ENCODE peak calls at places on chromosomes 5 and 9, in nine cellular contexts. One of them, this sample, is unnamed.
A peak's percentile ranks its signal among the peaks of the same experiment; 100 is the strongest.

GRCh38 chr5:113022661-113023060 is 46.1 kb downstream of the DCP2 start:
- DNase-seq in neural progenitor cell: no peak
- DNase-seq in SK-N-SH: no peak
- DNase-seq in OCI-LY7: peak; percentile 73
- DNase-seq in HCT116: no peak
- DNase-seq in MM.1S: peak; percentile 90
- DNase-seq in GM23248: no peak
- DNase-seq in PC-3: peak; percentile 58
- DNase-seq in GM23338: no peak
- DNase-seq in this sample: no peak

GRCh38 chr5:157778121-157778805 is 34.8 kb downstream of the LSM11 start:
- DNase-seq in GM23248: peak; percentile 30
- DNase-seq in GM23338: no peak
- DNase-seq in HCT116: peak; percentile 87
- DNase-seq in SK-N-SH: peak; percentile 43
- DNase-seq in MM.1S: no peak
- DNase-seq in PC-3: peak; percentile 71
- DNase-seq in neural progenitor cell: no peak
- DNase-seq in OCI-LY7: no peak
- DNase-seq in this sample: peak; percentile 19

GRCh38 chr5:67173959-67174358 is 22.6 kb downstream of the CD180 start:
- DNase-seq in HCT116: no peak
- DNase-seq in MM.1S: no peak
- DNase-seq in OCI-LY7: no peak
- DNase-seq in PC-3: no peak
- DNase-seq in GM23248: peak; percentile 15
- DNase-seq in neural progenitor cell: no peak
- DNase-seq in GM23338: no peak
- DNase-seq in SK-N-SH: no peak
- DNase-seq in this sample: no peak

GRCh38 chr9:21967169-21967568 is 27.0 kb downstream of the CDKN2A start:
- DNase-seq in OCI-LY7: no peak
- DNase-seq in neural progenitor cell: peak; percentile 37
- DNase-seq in HCT116: no peak
- DNase-seq in PC-3: no peak
- DNase-seq in GM23248: no peak
- DNase-seq in GM23338: peak; percentile 55
- DNase-seq in MM.1S: no peak
- DNase-seq in SK-N-SH: no peak
- DNase-seq in this sample: no peak

GRCh38 chr5:176542596-176543427 is 5.6 kb upstream of the RNF44 start:
- DNase-seq in GM23338: peak; percentile 75
- DNase-seq in GM23248: peak; percentile 53
- DNase-seq in PC-3: peak; percentile 58
- DNase-seq in neural progenitor cell: peak; percentile 87
- DNase-seq in SK-N-SH: peak; percentile 89
- DNase-seq in OCI-LY7: peak; percentile 82
- DNase-seq in MM.1S: peak; percentile 64
- DNase-seq in HCT116: no peak
- DNase-seq in this sample: peak; percentile 82

GRCh38 chr5:134567651-134568338 is 42.3 kb downstream of the JADE2 start:
- DNase-seq in GM23338: no peak
- DNase-seq in PC-3: no peak
- DNase-seq in OCI-LY7: no peak
- DNase-seq in HCT116: no peak
- DNase-seq in SK-N-SH: no peak
- DNase-seq in GM23248: peak; percentile 84
- DNase-seq in neural progenitor cell: no peak
- DNase-seq in MM.1S: no peak
- DNase-seq in this sample: no peak

GRCh38 chr9:85089188-85089969 is 419.9 kb downstream of the NTRK2 start:
- DNase-seq in HCT116: no peak
- DNase-seq in GM23248: no peak
- DNase-seq in MM.1S: peak; percentile 84
- DNase-seq in SK-N-SH: peak; percentile 36
- DNase-seq in neural progenitor cell: no peak
- DNase-seq in PC-3: no peak
- DNase-seq in OCI-LY7: no peak
- DNase-seq in GM23338: no peak
- DNase-seq in this sample: no peak

GRCh38 chr5:177440211-177440989 is 6.2 kb upstream of the PRR7 start:
- DNase-seq in GM23338: no peak
- DNase-seq in PC-3: no peak
- DNase-seq in SK-N-SH: no peak
- DNase-seq in MM.1S: no peak
- DNase-seq in neural progenitor cell: no peak
- DNase-seq in GM23248: no peak
- DNase-seq in OCI-LY7: no peak
- DNase-seq in HCT116: no peak
- DNase-seq in this sample: no peak

GRCh38 chr9:119004618-119004990 is 364.6 kb downstream of the BRINP1 start:
- DNase-seq in GM23338: no peak
- DNase-seq in MM.1S: no peak
- DNase-seq in HCT116: no peak
- DNase-seq in OCI-LY7: no peak
- DNase-seq in GM23248: peak; percentile 85
- DNase-seq in PC-3: no peak
- DNase-seq in SK-N-SH: no peak
- DNase-seq in neural progenitor cell: no peak
- DNase-seq in this sample: peak; percentile 76

GRCh38 chr5:17477553-17478265 is 20.3 kb upstream of the TAF11L2 start:
- DNase-seq in MM.1S: no peak
- DNase-seq in OCI-LY7: peak; percentile 26
- DNase-seq in GM23338: no peak
- DNase-seq in PC-3: no peak
- DNase-seq in SK-N-SH: peak; percentile 60
- DNase-seq in GM23248: no peak
- DNase-seq in neural progenitor cell: no peak
- DNase-seq in HCT116: no peak
- DNase-seq in this sample: no peak

GRCh38 chr5:141149812-141150211 is at the start of gene PCDHB6:
- DNase-seq in SK-N-SH: peak; percentile 76
- DNase-seq in OCI-LY7: no peak
- DNase-seq in PC-3: no peak
- DNase-seq in HCT116: no peak
- DNase-seq in GM23248: peak; percentile 46
- DNase-seq in MM.1S: peak; percentile 43
- DNase-seq in neural progenitor cell: peak; percentile 5
- DNase-seq in GM23338: peak; percentile 68
- DNase-seq in this sample: no peak

GRCh38 chr5:32283061-32283460 is 29.7 kb downstream of the MTMR12 start:
- DNase-seq in neural progenitor cell: no peak
- DNase-seq in MM.1S: no peak
- DNase-seq in OCI-LY7: no peak
- DNase-seq in GM23248: no peak
- DNase-seq in SK-N-SH: no peak
- DNase-seq in GM23338: no peak
- DNase-seq in PC-3: no peak
- DNase-seq in HCT116: no peak
- DNase-seq in this sample: no peak

GRCh38 chr5:147509041-147509709 is 693 bp downstream of the DPYSL3 start:
- DNase-seq in neural progenitor cell: peak; percentile 51
- DNase-seq in GM23338: peak; percentile 62
- DNase-seq in MM.1S: no peak
- DNase-seq in OCI-LY7: no peak
- DNase-seq in HCT116: no peak
- DNase-seq in SK-N-SH: peak; percentile 58
- DNase-seq in GM23248: peak; percentile 67
- DNase-seq in PC-3: peak; percentile 14
- DNase-seq in this sample: peak; percentile 22

GRCh38 chr5:41822036-41822435 is 48.2 kb downstream of the OXCT1 start:
- DNase-seq in OCI-LY7: no peak
- DNase-seq in HCT116: no peak
- DNase-seq in SK-N-SH: no peak
- DNase-seq in GM23338: peak; percentile 27
- DNase-seq in GM23248: no peak
- DNase-seq in neural progenitor cell: peak; percentile 8
- DNase-seq in MM.1S: no peak
- DNase-seq in PC-3: no peak
- DNase-seq in this sample: no peak

DNA sequence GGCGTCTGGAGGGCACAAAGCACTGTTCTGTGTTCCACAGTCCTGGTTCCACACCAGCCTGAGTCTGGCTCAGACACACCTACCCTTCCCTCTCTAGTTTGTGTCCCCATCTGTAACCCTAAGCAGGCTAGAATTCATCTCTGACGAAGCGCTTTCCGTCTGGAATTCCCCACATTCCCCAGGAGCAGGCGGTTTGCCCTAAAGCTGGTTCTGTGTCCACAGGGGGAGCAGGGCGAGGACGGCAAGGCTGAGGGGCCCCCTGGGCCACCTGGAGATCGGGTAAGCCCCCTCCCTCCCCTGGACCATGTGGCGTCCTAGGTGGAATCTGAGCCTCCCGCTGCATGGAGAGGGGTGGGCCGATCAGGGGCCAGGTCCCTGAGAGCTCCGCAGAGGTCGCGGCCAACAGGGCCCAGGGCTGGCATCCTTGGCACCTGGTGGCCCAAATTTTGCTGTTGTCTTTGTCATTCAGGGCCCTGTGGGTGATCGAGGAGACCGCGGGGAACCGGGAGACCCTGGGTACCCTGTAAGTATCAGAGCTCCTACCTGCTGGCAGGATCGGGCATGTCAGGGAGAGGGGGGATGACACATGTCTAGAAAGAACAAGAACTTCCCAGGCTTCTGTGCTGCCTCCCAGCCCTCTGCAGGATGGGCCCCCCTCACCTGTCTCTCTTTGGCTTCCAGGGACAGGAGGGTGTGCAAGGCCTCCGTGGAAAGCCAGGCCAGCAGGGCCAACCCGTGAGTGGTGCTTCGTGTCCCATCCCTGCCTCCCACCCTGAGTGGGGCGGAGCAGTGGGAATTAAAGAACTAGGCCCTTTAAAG is 34.5 kb upstream of the ORM1 start:
- DNase-seq in neural progenitor cell: peak; percentile 64
- DNase-seq in GM23338: peak; percentile 73
- DNase-seq in OCI-LY7: no peak
- DNase-seq in HCT116: no peak
- DNase-seq in SK-N-SH: no peak
- DNase-seq in GM23248: peak; percentile 54
- DNase-seq in PC-3: peak; percentile 23
- DNase-seq in MM.1S: no peak
- DNase-seq in this sample: no peak
- H3K4me3 ChIP-seq in neural progenitor cell: no peak overlapping the region
- H3K4me3 ChIP-seq in GM23338: no peak overlapping the region
- H3K4me3 ChIP-seq in OCI-LY7: no peak overlapping the region
- H3K4me3 ChIP-seq in HCT116: no peak overlapping the region
- H3K4me3 ChIP-seq in SK-N-SH: no peak overlapping the region
- H3K4me3 ChIP-seq in GM23248: no peak overlapping the region
- H3K4me3 ChIP-seq in PC-3: no peak overlapping the region
- H3K4me3 ChIP-seq in MM.1S: no peak overlapping the region
- H3K4me3 ChIP-seq in this sample: no peak overlapping the region

GRCh38 chr9:122370869-122371467 is at the start of gene PTGS1:
- DNase-seq in GM23338: peak; percentile 77
- DNase-seq in PC-3: no peak
- DNase-seq in OCI-LY7: peak; percentile 49
- DNase-seq in HCT116: no peak
- DNase-seq in SK-N-SH: peak; percentile 79
- DNase-seq in MM.1S: peak; percentile 56
- DNase-seq in GM23248: peak; percentile 67
- DNase-seq in neural progenitor cell: peak; percentile 74
- DNase-seq in this sample: peak; percentile 55
- TF ChIP-seq EZH2phosphoT487 in GM23338: no peak
- TF ChIP-seq EZH2phosphoT487 in PC-3: no peak
- TF ChIP-seq EZH2phosphoT487 in OCI-LY7: no peak
- TF ChIP-seq EZH2phosphoT487 in HCT116: no peak
- TF ChIP-seq EZH2phosphoT487 in SK-N-SH: no peak
- TF ChIP-seq EZH2phosphoT487 in MM.1S: no peak
- TF ChIP-seq EZH2phosphoT487 in GM23248: no peak
- TF ChIP-seq EZH2phosphoT487 in neural progenitor cell: no peak
- TF ChIP-seq EZH2phosphoT487 in this sample: no peak

DNA sequence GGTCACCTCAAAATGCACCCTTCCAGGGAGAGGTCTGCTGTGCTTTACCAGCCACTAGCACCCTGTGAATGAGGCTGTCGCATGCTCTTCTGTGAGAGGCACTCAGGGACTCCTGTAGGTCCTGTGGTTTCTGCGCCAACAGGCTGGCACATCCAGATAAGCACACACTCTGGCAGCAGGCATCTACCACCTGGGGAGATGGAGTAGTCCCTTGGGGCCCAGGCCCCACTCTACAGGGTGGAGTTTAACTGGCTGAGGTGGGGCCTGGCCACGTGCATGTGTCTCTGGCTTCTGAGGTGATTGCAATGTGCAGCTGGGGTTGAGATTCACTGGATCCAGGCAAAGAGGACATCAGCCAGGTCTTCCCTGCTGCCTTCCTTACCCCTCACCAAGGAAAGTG is 32.3 kb downstream of the TMEM174 start:
- DNase-seq in GM23248: no peak
- DNase-seq in SK-N-SH: no peak
- DNase-seq in OCI-LY7: no peak
- DNase-seq in PC-3: no peak
- DNase-seq in MM.1S: no peak
- DNase-seq in HCT116: no peak
- DNase-seq in neural progenitor cell: no peak
- DNase-seq in GM23338: no peak
- DNase-seq in this sample: no peak
- H3K4me3 ChIP-seq in GM23248: no peak overlapping the region
- H3K4me3 ChIP-seq in SK-N-SH: no peak overlapping the region
- H3K4me3 ChIP-seq in OCI-LY7: no peak overlapping the region
- H3K4me3 ChIP-seq in PC-3: no peak overlapping the region
- H3K4me3 ChIP-seq in MM.1S: no peak overlapping the region
- H3K4me3 ChIP-seq in HCT116: no peak overlapping the region
- H3K4me3 ChIP-seq in neural progenitor cell: no peak overlapping the region
- H3K4me3 ChIP-seq in GM23338: no peak overlapping the region
- H3K4me3 ChIP-seq in this sample: no peak overlapping the region

GRCh38 chr9:128704356-128704670 is 2.0 kb downstream of the PKN3 start:
- DNase-seq in GM23338: no peak
- DNase-seq in SK-N-SH: no peak
- DNase-seq in neural progenitor cell: no peak
- DNase-seq in OCI-LY7: no peak
- DNase-seq in GM23248: no peak
- DNase-seq in PC-3: no peak
- DNase-seq in MM.1S: no peak
- DNase-seq in HCT116: no peak
- DNase-seq in this sample: no peak

GRCh38 chr9:128705051-128705965 is 3.0 kb downstream of the PKN3 start:
- DNase-seq in PC-3: no peak
- DNase-seq in OCI-LY7: no peak
- DNase-seq in neural progenitor cell: no peak
- DNase-seq in HCT116: no peak
- DNase-seq in GM23338: no peak
- DNase-seq in GM23248: no peak
- DNase-seq in SK-N-SH: no peak
- DNase-seq in MM.1S: no peak
- DNase-seq in this sample: no peak

GRCh38 chr9:128703616-128704355 is 1.5 kb downstream of the PKN3 start:
- DNase-seq in GM23248: no peak
- DNase-seq in SK-N-SH: peak; percentile 27
- DNase-seq in neural progenitor cell: no peak
- DNase-seq in MM.1S: no peak
- DNase-seq in OCI-LY7: no peak
- DNase-seq in GM23338: no peak
- DNase-seq in HCT116: no peak
- DNase-seq in PC-3: no peak
- DNase-seq in this sample: no peak

GRCh38 chr9:128702949-128703615 is 779 bp downstream of the PKN3 start:
- DNase-seq in PC-3: no peak
- DNase-seq in SK-N-SH: peak; percentile 79
- DNase-seq in HCT116: no peak
- DNase-seq in GM23248: peak; percentile 27
- DNase-seq in GM23338: peak; percentile 72
- DNase-seq in neural progenitor cell: peak; percentile 82
- DNase-seq in OCI-LY7: no peak
- DNase-seq in MM.1S: no peak
- DNase-seq in this sample: no peak

GRCh38 chr9:128702445-128702948 is at the start of gene PKN3:
- DNase-seq in MM.1S: peak; percentile 86
- DNase-seq in GM23248: peak; percentile 90
- DNase-seq in PC-3: peak; percentile 79
- DNase-seq in HCT116: peak; percentile 69
- DNase-seq in OCI-LY7: peak; percentile 84
- DNase-seq in GM23338: peak; percentile 96
- DNase-seq in SK-N-SH: peak; percentile 98
- DNase-seq in neural progenitor cell: peak; percentile 95
- DNase-seq in this sample: peak; percentile 94
- TF ChIP-seq EZH2phosphoT487 in MM.1S: no peak
- TF ChIP-seq EZH2phosphoT487 in GM23248: no peak
- TF ChIP-seq EZH2phosphoT487 in PC-3: no peak
- TF ChIP-seq EZH2phosphoT487 in HCT116: no peak
- TF ChIP-seq EZH2phosphoT487 in OCI-LY7: no peak
- TF ChIP-seq EZH2phosphoT487 in GM23338: no peak
- TF ChIP-seq EZH2phosphoT487 in SK-N-SH: no peak
- TF ChIP-seq EZH2phosphoT487 in neural progenitor cell: no peak
- TF ChIP-seq EZH2phosphoT487 in this sample: no peak